ENCODE peak calls at places on chromosomes 13 and 19, in four cellular contexts. One of them, this sample, is unnamed.

GRCh38 chr19:27821418-27822018 is 1391.4 kb downstream of the UQCRFS1 start:
- DNase-seq in HepG2: no peak
- DNase-seq in H1: no peak
- DNase-seq in GM12878: no peak
- DNase-seq in this sample: no peak

GRCh38 chr19:17209126-17210036 is 5.8 kb upstream of the USE1 start:
- DNase-seq in HepG2: no peak
- DNase-seq in H1: peak
- DNase-seq in GM12878: no peak
- DNase-seq in this sample: peak

GRCh38 chr13:30346159-30346788 is 38.9 kb upstream of the KATNAL1 start:
- DNase-seq in HepG2: no peak
- DNase-seq in H1: no peak
- DNase-seq in GM12878: peak
- DNase-seq in this sample: no peak

GRCh38 chr13:59413121-59413520 is 750.6 kb downstream of the DIAPH3 start:
- DNase-seq in HepG2: no peak
- DNase-seq in H1: no peak
- DNase-seq in GM12878: peak
- DNase-seq in this sample: no peak

GRCh38 chr13:44397766-44398223 is 24.2 kb downstream of the SERP2 start:
- DNase-seq in HepG2: no peak
- DNase-seq in H1: no peak
- DNase-seq in GM12878: no peak
- DNase-seq in this sample: no peak

GRCh38 chr13:51618626-51619025 is 34.4 kb downstream of the WDFY2 start:
- DNase-seq in HepG2: no peak
- DNase-seq in H1: no peak
- DNase-seq in GM12878: no peak
- DNase-seq in this sample: no peak

GRCh38 chr13:51838235-51838846 is 6.6 kb downstream of the TMEM272 start:
- DNase-seq in HepG2: no peak
- DNase-seq in H1: no peak
- DNase-seq in GM12878: no peak
- DNase-seq in this sample: no peak

GRCh38 chr19:49638360-49638759 is 1.6 kb downstream of the RRAS start:
- DNase-seq in HepG2: no peak
- DNase-seq in H1: no peak
- DNase-seq in GM12878: no peak
- DNase-seq in this sample: no peak

GRCh38 chr13:43154083-43154739 is 130.8 kb downstream of the DNAJC15 start:
- DNase-seq in HepG2: no peak
- DNase-seq in H1: no peak
- DNase-seq in GM12878: no peak
- DNase-seq in this sample: no peak

GRCh38 chr13:60759499-60759898 is 362.5 kb downstream of the TDRD3 start:
- DNase-seq in HepG2: peak
- DNase-seq in H1: no peak
- DNase-seq in GM12878: no peak
- DNase-seq in this sample: no peak

GRCh38 chr13:67100723-67101122 is 129.4 kb downstream of the PCDH9 start:
- DNase-seq in HepG2: no peak
- DNase-seq in H1: no peak
- DNase-seq in GM12878: no peak
- DNase-seq in this sample: no peak

GRCh38 chr13:78258304-78258703 is 339.7 kb upstream of the EDNRB start:
- DNase-seq in HepG2: no peak
- DNase-seq in H1: no peak
- DNase-seq in GM12878: no peak
- DNase-seq in this sample: no peak

GRCh38 chr19:18723871-18724377 is 40.4 kb downstream of the CRTC1 start:
- DNase-seq in HepG2: no peak
- DNase-seq in H1: no peak
- DNase-seq in GM12878: no peak
- DNase-seq in this sample: no peak

GRCh38 chr13:106651442-106651841 is 83.5 kb upstream of the ARGLU1 start:
- DNase-seq in HepG2: no peak
- DNase-seq in H1: no peak
- DNase-seq in GM12878: no peak
- DNase-seq in this sample: no peak

GRCh38 chr13:110946171-110946570 is 31.3 kb upstream of the ANKRD10 start:
- DNase-seq in HepG2: no peak
- DNase-seq in H1: no peak
- DNase-seq in GM12878: no peak
- DNase-seq in this sample: no peak

GRCh38 chr19:15241259-15241658 is 9.0 kb upstream of the EPHX3 start:
- DNase-seq in HepG2: no peak
- DNase-seq in H1: no peak
- DNase-seq in GM12878: no peak
- DNase-seq in this sample: no peak

GRCh38 chr13:52004508-52005183 is 6.6 kb downstream of the ATP7B start:
- DNase-seq in HepG2: no peak
- DNase-seq in H1: no peak
- DNase-seq in GM12878: no peak
- DNase-seq in this sample: no peak

GRCh38 chr13:98775844-98776598 is 23.5 kb upstream of the SLC15A1 start:
- DNase-seq in HepG2: peak
- DNase-seq in H1: no peak
- DNase-seq in GM12878: no peak
- DNase-seq in this sample: no peak

GRCh38 chr13:94140027-94140426 is 339.5 kb downstream of the DCT start:
- DNase-seq in HepG2: no peak
- DNase-seq in H1: no peak
- DNase-seq in GM12878: no peak
- DNase-seq in this sample: peak

GRCh38 chr19:11555246-11555645 is 3.8 kb downstream of the ELOF1 start:
- DNase-seq in HepG2: no peak
- DNase-seq in H1: no peak
- DNase-seq in GM12878: no peak
- DNase-seq in this sample: no peak

GRCh38 chr13:41696163-41697003 is 239.0 kb downstream of the RGCC start:
- DNase-seq in HepG2: peak
- DNase-seq in H1: peak
- DNase-seq in GM12878: no peak
- DNase-seq in this sample: peak

GRCh38 chr19:30225615-30226463 is 146.3 kb upstream of the ZNF536 start:
- DNase-seq in HepG2: no peak
- DNase-seq in H1: no peak
- DNase-seq in GM12878: no peak
- DNase-seq in this sample: no peak

GRCh38 chr19:3320853-3321252 is 45.5 kb upstream of the NFIC start:
- DNase-seq in HepG2: no peak
- DNase-seq in H1: no peak
- DNase-seq in GM12878: no peak
- DNase-seq in this sample: no peak
- H3K9ac ChIP-seq in HepG2: no peak
- H3K9ac ChIP-seq in H1: no peak
- H3K9ac ChIP-seq in GM12878: no peak
- H3K9ac ChIP-seq in this sample: no peak

GRCh38 chr13:75454497-75454896 is 27.5 kb downstream of the TBC1D4 start:
- DNase-seq in HepG2: no peak
- DNase-seq in H1: no peak
- DNase-seq in GM12878: no peak
- DNase-seq in this sample: no peak
- TF ChIP-seq SUZ12 in HepG2: no peak
- TF ChIP-seq SUZ12 in H1: no peak
- TF ChIP-seq SUZ12 in GM12878: no peak
- TF ChIP-seq SUZ12 in this sample: no peak

GRCh38 chr13:65456150-65456912 is 1773.8 kb downstream of the PCDH9 start:
- DNase-seq in HepG2: no peak
- DNase-seq in H1: no peak
- DNase-seq in GM12878: no peak
- DNase-seq in this sample: no peak
- TF ChIP-seq YY1 in HepG2: no peak
- TF ChIP-seq YY1 in H1: no peak
- TF ChIP-seq YY1 in GM12878: no peak
- TF ChIP-seq YY1 in this sample: no peak

DNA sequence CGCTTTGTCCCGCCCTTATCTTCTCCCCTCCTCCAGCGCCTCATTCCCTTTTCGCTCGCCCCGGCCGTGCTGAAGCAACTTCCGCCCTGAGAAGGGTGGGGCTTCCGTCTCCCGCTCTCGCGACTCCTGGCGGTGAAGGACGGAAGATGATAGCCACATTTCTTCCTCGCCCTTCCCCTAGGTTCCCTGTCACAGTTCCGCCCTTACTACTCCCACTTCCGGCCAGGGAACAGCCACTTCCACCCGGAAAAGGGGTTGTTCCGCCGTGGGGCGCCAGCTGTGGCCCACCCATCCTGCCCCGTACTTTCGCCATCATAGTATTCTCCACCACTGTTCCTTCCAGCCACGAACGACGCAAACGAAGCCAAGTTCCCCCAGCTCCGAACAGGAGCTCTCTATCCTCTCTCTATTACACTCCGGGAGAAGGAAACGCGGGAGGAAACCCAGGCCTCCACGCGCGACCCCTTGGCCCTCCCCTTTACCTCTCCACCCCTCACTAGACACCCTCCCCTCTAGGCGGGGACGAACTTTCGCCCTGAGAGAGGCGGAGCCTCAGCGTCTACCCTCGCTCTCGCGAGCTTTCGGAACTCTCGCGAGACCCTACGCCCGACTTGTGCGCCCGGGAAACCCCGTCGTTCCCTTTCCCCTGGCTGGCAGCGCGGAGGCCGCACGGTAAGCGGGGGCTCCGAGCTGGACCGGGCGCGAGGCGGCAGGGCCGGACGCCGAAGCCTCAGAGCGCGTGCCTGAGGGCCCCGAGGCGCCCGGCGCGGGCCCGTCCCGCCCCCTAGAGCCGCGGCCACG is at the start of gene RPS19:
- DNase-seq in HepG2: peak
- DNase-seq in H1: peak
- DNase-seq in GM12878: peak
- DNase-seq in this sample: peak
- H3K9ac ChIP-seq in HepG2: peak
- H3K9ac ChIP-seq in H1: peak
- H3K9ac ChIP-seq in GM12878: peak
- H3K9ac ChIP-seq in this sample: peak

DNA sequence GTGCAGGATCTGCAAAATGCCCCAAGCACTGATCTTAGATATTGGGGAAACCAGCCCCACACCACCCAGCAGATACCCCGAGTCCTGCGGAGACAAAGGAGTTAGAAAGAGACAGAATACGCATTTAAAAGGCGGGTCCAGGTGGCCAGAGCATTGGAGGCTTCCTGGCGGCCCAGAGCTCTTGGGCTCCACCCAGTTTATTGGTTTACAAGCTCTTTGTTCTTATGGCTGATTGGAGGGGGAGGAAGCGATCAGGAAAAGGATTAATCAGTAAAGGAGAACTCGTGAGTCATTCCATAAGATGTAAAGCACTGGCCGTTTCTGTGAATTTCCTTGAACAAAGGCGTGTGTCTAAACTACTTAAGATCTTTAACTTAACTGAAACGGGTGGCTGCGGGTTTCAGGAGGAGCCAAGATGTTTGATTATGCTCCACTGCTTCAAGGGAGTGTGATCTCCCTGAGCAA is 926 bp downstream of the ZNF587 start:
- DNase-seq in HepG2: peak
- DNase-seq in H1: no peak
- DNase-seq in GM12878: no peak
- DNase-seq in this sample: peak
- TF ChIP-seq SUZ12 in HepG2: no peak
- TF ChIP-seq SUZ12 in H1: no peak
- TF ChIP-seq SUZ12 in GM12878: no peak
- TF ChIP-seq SUZ12 in this sample: no peak

DNA sequence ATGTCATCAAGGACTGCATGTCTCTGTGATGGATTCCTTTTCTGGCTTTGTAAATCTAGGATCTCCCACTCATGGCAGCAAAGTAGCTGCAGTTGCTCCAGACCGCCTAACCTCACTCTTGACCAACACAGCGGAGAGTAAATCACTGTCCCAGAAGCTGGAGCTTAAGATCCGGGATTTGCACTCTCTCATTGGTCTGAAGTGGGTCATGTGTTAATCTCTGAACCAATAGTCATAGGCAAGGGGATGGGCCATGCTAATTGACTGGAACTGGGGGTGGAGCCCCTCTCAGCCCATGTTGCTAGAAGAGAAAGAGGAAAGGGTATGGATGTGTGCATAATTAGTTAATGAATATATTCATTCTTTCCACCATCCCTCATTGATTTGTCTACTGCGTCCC is 34.0 kb downstream of the VAV1 start:
- DNase-seq in HepG2: no peak
- DNase-seq in H1: no peak
- DNase-seq in GM12878: no peak
- DNase-seq in this sample: no peak
- TF ChIP-seq YY1 in HepG2: no peak
- TF ChIP-seq YY1 in H1: no peak
- TF ChIP-seq YY1 in GM12878: no peak
- TF ChIP-seq YY1 in this sample: no peak

This sample was measured in NT2/D1.